ENCODE peak calls at places on chromosomes 12 and 14, in five cellular contexts. H, T, Z, A and K are unnamed samples.

GRCh38 chr12:104788848-104789271 is 169.2 kb downstream of the SLC41A2 start:
- DNase-seq in H (no peak), T (no peak), Z (no peak), A (no peak), K (no peak)

GRCh38 chr14:27096091-27096490 is 498.3 kb upstream of the NOVA1 start:
- DNase-seq in H (no peak), T (no peak), Z (no peak), A (no peak), K (no peak)

GRCh38 chr14:89921896-89922548 is 32.5 kb downstream of the EFCAB11 start:
- DNase-seq in H (no peak), T (peak), Z (no peak), A (no peak), K (no peak)

GRCh38 chr14:38098074-38098846 is 109.4 kb upstream of the SSTR1 start:
- DNase-seq in H (no peak), T (no peak), Z (no peak), A (no peak), K (no peak)

GRCh38 chr14:78752789-78753188 is 582.6 kb downstream of the NRXN3 start:
- DNase-seq in H (no peak), T (no peak), Z (peak), A (no peak), K (peak)

GRCh38 chr12:85920324-85920947 is 46.3 kb downstream of the NTS start:
- DNase-seq in H (no peak), T (peak), Z (no peak), A (no peak), K (no peak)

GRCh38 chr12:122021193-122021821 is 377 bp upstream of the BCL7A start:
- DNase-seq in H (no peak), T (no peak), Z (no peak), A (no peak), K (peak)

GRCh38 chr12:80041691-80042090 is 57.6 kb upstream of the OTOGL start:
- DNase-seq in H (no peak), T (no peak), Z (no peak), A (no peak), K (no peak)